ENCODE peak calls at places on chromosomes 3 and 15, in four cellular contexts. One of them, this sample, is unnamed.

GRCh38 chr3:190307164-190307545 is 15.1 kb downstream of the CLDN1 start:
- DNase-seq in IMR-90: no peak
- DNase-seq in H1: no peak
- DNase-seq in mesendoderm: no peak
- DNase-seq in this sample: no peak

GRCh38 chr3:55013145-55013544 is 85.3 kb upstream of the LRTM1 start:
- DNase-seq in mesendoderm: peak; percentile 26
- DNase-seq in H1: no peak
- DNase-seq in IMR-90: peak; percentile 45
- DNase-seq in this sample: no peak

GRCh38 chr15:39744334-39745103 is 38.1 kb downstream of the FSIP1 start:
- DNase-seq in mesendoderm: peak; percentile 37
- DNase-seq in H1: no peak
- DNase-seq in IMR-90: no peak
- DNase-seq in this sample: no peak

GRCh38 chr15:67833504-67834248 is 6.2 kb downstream of the RNU6-1 start:
- DNase-seq in H1: no peak
- DNase-seq in mesendoderm: peak; percentile 81
- DNase-seq in IMR-90: no peak
- DNase-seq in this sample: peak; percentile 81

GRCh38 chr3:26719148-26719547 is 96.6 kb downstream of the LRRC3B start:
- DNase-seq in IMR-90: no peak
- DNase-seq in mesendoderm: no peak
- DNase-seq in H1: no peak
- DNase-seq in this sample: no peak

GRCh38 chr3:178340523-178340922 is 195.7 kb upstream of the KCNMB2 start:
- DNase-seq in H1: no peak
- DNase-seq in mesendoderm: no peak
- DNase-seq in IMR-90: no peak
- DNase-seq in this sample: no peak

GRCh38 chr3:186209810-186210752 is 101.2 kb upstream of the ETV5 start:
- DNase-seq in IMR-90: peak; percentile 72
- DNase-seq in H1: no peak
- DNase-seq in mesendoderm: peak; percentile 84
- DNase-seq in this sample: peak; percentile 47

GRCh38 chr3:172040976-172041963 is 1.9 kb downstream of the FNDC3B start:
- DNase-seq in mesendoderm: peak; percentile 53
- DNase-seq in H1: no peak
- DNase-seq in IMR-90: peak; percentile 41
- DNase-seq in this sample: no peak

GRCh38 chr3:186588619-186589018 is 18.1 kb downstream of the DNAJB11 start:
- DNase-seq in H1: no peak
- DNase-seq in IMR-90: no peak
- DNase-seq in mesendoderm: no peak
- DNase-seq in this sample: no peak

GRCh38 chr3:149581681-149582349 is 76.0 kb downstream of the WWTR1 start:
- DNase-seq in IMR-90: peak; percentile 89
- DNase-seq in mesendoderm: peak; percentile 73
- DNase-seq in H1: no peak
- DNase-seq in this sample: no peak

GRCh38 chr3:188861847-188862740 is 309.7 kb upstream of the TPRG1 start:
- DNase-seq in mesendoderm: no peak
- DNase-seq in IMR-90: peak; percentile 23
- DNase-seq in H1: no peak
- DNase-seq in this sample: no peak

GRCh38 chr3:107992976-107993684 is 97.7 kb downstream of the CD47 start:
- DNase-seq in IMR-90: peak; percentile 34
- DNase-seq in mesendoderm: no peak
- DNase-seq in H1: no peak
- DNase-seq in this sample: no peak

GRCh38 chr15:55695432-55695831 is 47.5 kb downstream of the PRTG start:
- DNase-seq in H1: no peak
- DNase-seq in IMR-90: peak; percentile 5
- DNase-seq in mesendoderm: no peak
- DNase-seq in this sample: no peak

GRCh38 chr15:55696221-55696620 is 46.7 kb downstream of the PRTG start:
- DNase-seq in H1: no peak
- DNase-seq in IMR-90: peak; percentile 78
- DNase-seq in mesendoderm: no peak
- DNase-seq in this sample: no peak

GRCh38 chr15:55698653-55699052 is 44.3 kb downstream of the PRTG start:
- DNase-seq in IMR-90: no peak
- DNase-seq in H1: no peak
- DNase-seq in mesendoderm: no peak
- DNase-seq in this sample: no peak

GRCh38 chr15:55694652-55695150 is 48.3 kb downstream of the PRTG start:
- DNase-seq in H1: no peak
- DNase-seq in mesendoderm: peak; percentile 79
- DNase-seq in IMR-90: peak; percentile 83
- DNase-seq in this sample: peak; percentile 34
- H3K56ac ChIP-seq in H1: no peak overlapping the region
- H3K56ac ChIP-seq in mesendoderm: no peak overlapping the region
- H3K56ac ChIP-seq in IMR-90: no peak overlapping the region
- H3K56ac ChIP-seq in this sample: no peak overlapping the region

DNA sequence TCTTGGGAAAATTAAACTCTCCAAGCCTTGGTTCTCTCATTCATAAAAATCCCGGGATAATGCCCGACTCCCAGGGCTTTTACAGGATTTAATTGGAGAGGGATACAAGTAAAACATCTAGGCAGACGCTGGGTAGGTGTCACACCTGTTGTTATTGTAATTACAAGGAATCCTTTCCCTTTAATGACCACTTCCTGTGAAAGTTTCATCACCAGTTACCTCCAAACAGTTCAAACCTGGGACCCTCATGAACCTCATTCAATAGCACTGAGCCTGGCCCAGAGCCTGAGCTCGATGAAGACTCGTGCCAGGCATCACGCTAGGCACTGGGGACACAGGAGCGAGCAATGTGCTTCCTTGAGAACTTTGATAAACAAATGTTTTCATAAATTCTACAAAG is 2.1 kb upstream of the RYK start:
- DNase-seq in mesendoderm: peak; percentile 63
- DNase-seq in H1: no peak
- DNase-seq in IMR-90: no peak
- DNase-seq in this sample: no peak
- H3K56ac ChIP-seq in mesendoderm: peak overlapping the region; percentile 73
- H3K56ac ChIP-seq in H1: no peak overlapping the region
- H3K56ac ChIP-seq in IMR-90: no peak overlapping the region
- H3K56ac ChIP-seq in this sample: no peak overlapping the region

GRCh38 chr3:105542604-105543003 is 175.9 kb downstream of the ALCAM start:
- DNase-seq in mesendoderm: no peak
- DNase-seq in IMR-90: no peak
- DNase-seq in H1: no peak
- DNase-seq in this sample: no peak
- H3K56ac ChIP-seq in mesendoderm: no peak overlapping the region
- H3K56ac ChIP-seq in IMR-90: no peak overlapping the region
- H3K56ac ChIP-seq in H1: no peak overlapping the region
- H3K56ac ChIP-seq in this sample: no peak overlapping the region

DNA sequence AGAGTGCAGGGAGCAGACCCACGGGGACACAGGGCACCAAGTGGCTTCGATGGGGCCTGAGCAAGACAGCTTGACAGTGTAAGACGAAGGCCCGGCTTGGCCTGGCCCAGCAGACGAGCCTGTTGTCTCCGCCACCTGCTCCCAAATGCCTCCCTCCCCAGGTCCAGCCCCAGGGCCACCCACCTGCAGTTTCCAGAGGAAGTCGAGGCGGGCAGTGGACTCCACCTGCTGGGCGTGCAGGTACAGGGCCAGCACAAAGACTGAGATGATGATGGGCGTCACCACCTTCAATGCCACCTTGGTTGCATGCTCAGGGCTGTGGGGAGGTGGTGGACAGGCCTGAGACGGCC is 94.1 kb downstream of the SEC22A start:
- DNase-seq in H1: no peak
- DNase-seq in mesendoderm: no peak
- DNase-seq in IMR-90: no peak
- DNase-seq in this sample: no peak
- H3K56ac ChIP-seq in H1: no peak overlapping the region
- H3K56ac ChIP-seq in mesendoderm: no peak overlapping the region
- H3K56ac ChIP-seq in IMR-90: no peak overlapping the region
- H3K56ac ChIP-seq in this sample: no peak overlapping the region

GRCh38 chr3:62502315-62503300 is 129.3 kb upstream of the FEZF2 start:
- DNase-seq in H1: no peak
- DNase-seq in mesendoderm: peak; percentile 10
- DNase-seq in IMR-90: no peak
- DNase-seq in this sample: no peak
- H3K56ac ChIP-seq in H1: no peak overlapping the region
- H3K56ac ChIP-seq in mesendoderm: no peak overlapping the region
- H3K56ac ChIP-seq in IMR-90: no peak overlapping the region
- H3K56ac ChIP-seq in this sample: no peak overlapping the region

GRCh38 chr3:94456332-94456731 is 393.5 kb downstream of the NSUN3 start:
- DNase-seq in IMR-90: no peak
- DNase-seq in H1: no peak
- DNase-seq in mesendoderm: no peak
- DNase-seq in this sample: no peak

GRCh38 chr3:94459167-94459566 is 396.3 kb downstream of the NSUN3 start:
- DNase-seq in mesendoderm: no peak
- DNase-seq in H1: no peak
- DNase-seq in IMR-90: no peak
- DNase-seq in this sample: no peak

GRCh38 chr3:94462931-94463330 is 400.1 kb downstream of the NSUN3 start:
- DNase-seq in H1: no peak
- DNase-seq in IMR-90: no peak
- DNase-seq in mesendoderm: no peak
- DNase-seq in this sample: no peak

DNA sequence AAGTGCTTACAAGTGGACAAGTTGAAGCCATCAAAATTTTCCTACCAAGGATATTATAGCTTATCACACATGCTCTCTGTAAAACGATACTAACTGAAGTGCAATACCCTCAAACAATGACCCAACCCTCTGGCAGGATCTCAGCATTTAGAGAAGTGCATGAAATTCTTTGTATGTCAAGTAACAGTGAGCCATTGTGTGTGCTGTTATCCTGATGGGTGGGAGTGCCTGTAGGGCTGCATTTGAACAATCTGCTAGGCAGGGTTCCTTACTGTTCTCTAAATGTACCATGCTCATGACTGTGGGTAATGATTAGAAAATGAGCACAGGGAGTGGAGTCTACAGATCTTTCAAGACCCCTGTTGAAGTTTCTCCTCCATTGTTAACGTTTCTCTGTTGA is 398.1 kb downstream of the NSUN3 start:
- DNase-seq in IMR-90: no peak
- DNase-seq in mesendoderm: peak; percentile 66
- DNase-seq in H1: no peak
- DNase-seq in this sample: no peak
- H3K56ac ChIP-seq in IMR-90: no peak overlapping the region
- H3K56ac ChIP-seq in mesendoderm: no peak overlapping the region
- H3K56ac ChIP-seq in H1: no peak overlapping the region
- H3K56ac ChIP-seq in this sample: no peak overlapping the region

GRCh38 chr3:39295184-39295775 is 15.4 kb upstream of the CX3CR1 start:
- DNase-seq in mesendoderm: no peak
- DNase-seq in IMR-90: no peak
- DNase-seq in H1: no peak
- DNase-seq in this sample: no peak
- H3K56ac ChIP-seq in mesendoderm: no peak overlapping the region
- H3K56ac ChIP-seq in IMR-90: no peak overlapping the region
- H3K56ac ChIP-seq in H1: no peak overlapping the region
- H3K56ac ChIP-seq in this sample: no peak overlapping the region

GRCh38 chr15:51048308-51048707 is 46.4 kb downstream of the TNFAIP8L3 start:
- DNase-seq in H1: no peak
- DNase-seq in mesendoderm: no peak
- DNase-seq in IMR-90: no peak
- DNase-seq in this sample: no peak

GRCh38 chr15:51054535-51054934 is 40.2 kb downstream of the TNFAIP8L3 start:
- DNase-seq in mesendoderm: peak; percentile 85
- DNase-seq in H1: no peak
- DNase-seq in IMR-90: no peak
- DNase-seq in this sample: no peak

GRCh38 chr15:51046799-51047449 is 47.8 kb downstream of the TNFAIP8L3 start:
- DNase-seq in IMR-90: peak; percentile 39
- DNase-seq in H1: no peak
- DNase-seq in mesendoderm: no peak
- DNase-seq in this sample: no peak

GRCh38 chr15:51053571-51053970 is 41.1 kb downstream of the TNFAIP8L3 start:
- DNase-seq in H1: no peak
- DNase-seq in IMR-90: no peak
- DNase-seq in mesendoderm: no peak
- DNase-seq in this sample: no peak

GRCh38 chr15:51051776-51052175 is 42.9 kb downstream of the TNFAIP8L3 start:
- DNase-seq in IMR-90: no peak
- DNase-seq in mesendoderm: no peak
- DNase-seq in H1: no peak
- DNase-seq in this sample: no peak
- H3K56ac ChIP-seq in IMR-90: no peak overlapping the region
- H3K56ac ChIP-seq in mesendoderm: no peak overlapping the region
- H3K56ac ChIP-seq in H1: no peak overlapping the region
- H3K56ac ChIP-seq in this sample: no peak overlapping the region

GRCh38 chr3:195209083-195209835 is 61.7 kb downstream of the XXYLT1 start:
- DNase-seq in mesendoderm: no peak
- DNase-seq in H1: no peak
- DNase-seq in IMR-90: peak; percentile 13
- DNase-seq in this sample: no peak

GRCh38 chr3:195207056-195207455 is 63.9 kb downstream of the XXYLT1 start:
- DNase-seq in H1: no peak
- DNase-seq in IMR-90: no peak
- DNase-seq in mesendoderm: no peak
- DNase-seq in this sample: no peak

GRCh38 chr3:195208631-195209030 is 62.3 kb downstream of the XXYLT1 start:
- DNase-seq in IMR-90: no peak
- DNase-seq in mesendoderm: peak; percentile 46
- DNase-seq in H1: no peak
- DNase-seq in this sample: no peak

GRCh38 chr3:195208183-195208582 is 62.8 kb downstream of the XXYLT1 start:
- DNase-seq in H1: no peak
- DNase-seq in mesendoderm: no peak
- DNase-seq in IMR-90: no peak
- DNase-seq in this sample: no peak

DNA sequence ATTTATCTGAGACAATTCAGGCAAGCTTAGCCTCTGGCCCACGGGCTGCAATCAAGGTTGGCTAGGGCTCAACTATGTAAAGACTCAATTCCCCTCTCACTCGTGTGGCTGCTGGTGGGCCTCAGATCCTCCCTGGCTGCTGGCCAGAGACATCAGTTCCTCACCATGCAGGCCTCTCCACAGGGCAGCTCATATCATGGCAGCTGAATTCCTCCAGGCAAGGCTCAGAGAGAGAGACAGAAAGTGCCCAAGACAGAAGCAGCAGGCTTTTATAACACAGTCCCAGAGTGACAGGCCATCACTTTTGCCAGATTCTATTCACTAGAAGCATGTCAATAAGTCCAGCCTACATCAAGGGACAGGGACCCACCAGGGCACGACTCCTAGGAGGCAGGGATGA is 63.2 kb downstream of the XXYLT1 start:
- DNase-seq in H1: no peak
- DNase-seq in mesendoderm: no peak
- DNase-seq in IMR-90: no peak
- DNase-seq in this sample: no peak
- H3K56ac ChIP-seq in H1: no peak overlapping the region
- H3K56ac ChIP-seq in mesendoderm: no peak overlapping the region
- H3K56ac ChIP-seq in IMR-90: no peak overlapping the region
- H3K56ac ChIP-seq in this sample: no peak overlapping the region

GRCh38 chr3:15629860-15630597 is 28.5 kb downstream of the BTD start:
- DNase-seq in mesendoderm: peak; percentile 89
- DNase-seq in H1: no peak
- DNase-seq in IMR-90: peak; percentile 89
- DNase-seq in this sample: peak; percentile 65
- H3K56ac ChIP-seq in mesendoderm: no peak overlapping the region
- H3K56ac ChIP-seq in H1: no peak overlapping the region
- H3K56ac ChIP-seq in IMR-90: peak overlapping the region; percentile 92
- H3K56ac ChIP-seq in this sample: no peak overlapping the region